ENCODE peak calls at places on chromosomes 7 and 10, in ten cellular contexts. D is cardiac fibroblast; P is upper lobe of right lung; N is A549; J is lower lobe of right lung; G is spleen; H is heart left ventricle; I is heart right ventricle; C is GM23248; X is CD8-positive, alpha-beta T cell. K is an unnamed sample.

GRCh38 chr10:51659344-51659743 is 40.1 kb downstream of the CSTF2T start:
- DNase-seq in H (no peak), D (no peak), P (no peak), X (no peak), I (no peak), G (no peak), J (no peak), N (no peak), C (peak), K (no peak)

GRCh38 chr7:121578669-121579068 is 182.6 kb upstream of the FAM3C start:
- DNase-seq in I (no peak), H (no peak), J (no peak), C (no peak), N (no peak), X (no peak), G (no peak), P (no peak), D (no peak), K (no peak)

GRCh38 chr10:43044444-43045245 is 32.2 kb upstream of the RET start:
- DNase-seq in P (peak), J (peak), X (no peak), C (no peak), G (no peak), N (no peak), I (no peak), H (no peak), D (no peak), K (peak)

GRCh38 chr7:81457858-81458522 is 311.9 kb downstream of the HGF start:
- DNase-seq in C (peak), P (no peak), N (peak), H (no peak), X (no peak), J (no peak), G (no peak), D (peak), I (no peak), K (no peak)

GRCh38 chr10:1570652-1571051 is 166.7 kb downstream of the ADARB2 start:
- DNase-seq in X (no peak), C (no peak), J (no peak), P (peak), I (no peak), N (no peak), D (no peak), G (peak), H (no peak), K (no peak)

GRCh38 chr10:96380821-96381220 is 22.0 kb upstream of the OPALIN start:
- DNase-seq in P (no peak), D (no peak), J (peak), I (no peak), G (no peak), X (no peak), H (no peak), C (peak), N (peak), K (no peak)

GRCh38 chr10:92972066-92972870 is 88.3 kb upstream of the CYP26C1 start:
- DNase-seq in J (no peak), C (peak), I (no peak), G (no peak), D (peak), N (peak), H (no peak), X (no peak), P (no peak), K (peak)

GRCh38 chr10:92452313-92452712 is 121.6 kb downstream of the IDE start:
- DNase-seq in P (no peak), I (no peak), G (no peak), H (no peak), N (no peak), C (no peak), X (no peak), D (no peak), J (no peak), K (no peak)

GRCh38 chr10:130080461-130080814 is 30.2 kb downstream of the C10orf143 start:
- DNase-seq in I (no peak), H (no peak), N (no peak), C (no peak), D (peak), J (no peak), P (no peak), G (no peak), X (no peak), K (no peak)

GRCh38 chr7:80481196-80481884 is 30.5 kb downstream of the GNAT3 start:
- DNase-seq in C (peak), I (no peak), N (peak), P (no peak), G (no peak), J (no peak), H (no peak), X (no peak), D (no peak), K (peak)

GRCh38 chr7:159032753-159033472 is 111.8 kb downstream of the VIPR2 start:
- DNase-seq in G (peak), I (no peak), N (no peak), X (no peak), H (no peak), P (no peak), J (no peak), D (no peak), C (no peak), K (no peak)

GRCh38 chr10:109429956-109430760 is 493.2 kb downstream of the XPNPEP1 start:
- DNase-seq in I (no peak), P (no peak), D (peak), N (no peak), G (no peak), J (no peak), X (no peak), H (no peak), C (peak), K (no peak)

DNA sequence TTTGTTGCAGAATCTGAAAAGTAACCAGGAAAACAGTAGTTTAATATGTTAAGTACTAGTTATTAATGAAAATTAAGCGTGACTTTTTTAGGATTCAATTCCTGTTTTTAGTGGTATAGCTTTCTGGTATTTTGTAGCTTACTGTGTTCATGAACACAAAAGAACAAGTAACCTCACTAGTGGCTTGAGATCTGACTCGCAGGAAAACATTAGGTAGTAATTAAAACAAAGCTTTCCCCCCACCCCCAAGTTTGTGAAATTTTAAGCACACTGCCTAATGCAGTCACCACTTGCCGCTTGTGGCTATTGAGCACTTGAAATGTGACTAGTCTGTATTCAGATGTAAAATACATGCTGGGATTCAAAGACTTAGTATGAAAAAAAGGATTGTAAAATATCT is 102.5 kb upstream of the RPA3 start:
- DNase-seq in C (peak), N (no peak), P (no peak), G (no peak), H (no peak), X (no peak), J (no peak), D (no peak), I (no peak), K (no peak)
- H3K4me3 ChIP-seq in C (no peak), N (no peak), P (no peak), G (no peak), H (no peak), X (no peak), J (no peak), D (no peak), I (no peak), K (no peak)

DNA sequence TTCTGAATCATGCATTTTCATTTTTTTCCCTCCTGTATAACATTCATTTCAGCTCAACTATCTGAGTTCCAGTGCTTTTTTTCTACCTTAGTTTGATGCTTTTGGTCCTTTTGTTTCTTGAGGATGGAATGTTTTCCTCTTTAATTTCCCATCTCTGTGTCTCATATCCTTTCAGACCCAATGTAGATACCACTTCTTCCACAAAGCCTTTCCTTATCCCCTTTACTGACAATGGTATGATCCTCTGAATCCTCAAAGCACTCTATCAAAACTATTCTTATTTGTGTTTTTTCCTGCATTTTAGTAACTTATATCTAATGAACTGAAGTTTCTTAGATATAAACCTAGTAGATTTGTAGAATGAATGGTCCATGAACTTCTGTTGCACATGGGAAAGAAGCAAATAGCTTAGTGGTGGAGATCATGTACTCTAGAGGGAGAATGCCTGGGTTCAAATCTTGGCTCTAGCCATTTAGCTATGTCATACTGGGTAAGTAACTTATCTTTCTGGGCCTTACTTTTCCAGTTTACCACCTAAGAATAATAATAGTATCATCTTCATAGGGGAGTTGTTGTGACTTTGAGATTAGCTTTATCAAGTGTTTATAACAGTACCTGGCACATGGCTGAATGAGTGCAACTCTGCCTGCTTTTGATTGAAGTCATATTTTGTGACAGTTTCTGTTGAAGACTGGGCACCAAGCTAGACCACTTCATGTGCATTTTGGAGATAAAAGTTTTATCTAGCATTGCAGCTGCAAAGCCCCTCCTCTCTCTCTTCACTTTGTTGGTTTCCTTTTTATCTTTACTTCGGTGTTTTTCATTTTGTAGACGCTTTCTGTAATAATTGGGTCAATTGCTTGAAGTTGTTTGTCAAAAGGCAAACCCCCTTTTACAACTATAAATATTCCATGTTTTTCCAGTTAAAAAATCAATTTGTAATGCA is 18.5 kb downstream of the STAM start:
- DNase-seq in G (no peak), D (no peak), J (no peak), C (no peak), P (no peak), N (no peak), I (no peak), X (no peak), H (no peak), K (no peak)
- H3K4me3 ChIP-seq in G (no peak), D (no peak), J (no peak), C (no peak), P (no peak), N (no peak), I (no peak), X (no peak), H (no peak), K (no peak)

GRCh38 chr7:99380823-99381663 is 6.5 kb downstream of the ARPC1B start:
- DNase-seq in D (no peak), G (peak), X (peak), J (no peak), N (no peak), C (peak), I (no peak), H (no peak), P (no peak), K (peak)

GRCh38 chr7:99379043-99379577 is 4.6 kb downstream of the ARPC1B start:
- DNase-seq in N (peak), X (no peak), H (peak), C (peak), G (peak), D (peak), J (peak), P (no peak), I (peak), K (no peak)

GRCh38 chr7:99381664-99382075 is 7.1 kb downstream of the ARPC1B start:
- DNase-seq in X (no peak), G (peak), P (no peak), C (no peak), J (no peak), I (peak), D (no peak), N (no peak), H (no peak), K (peak)

GRCh38 chr7:99383203-99383602 is 8.7 kb downstream of the ARPC1B start:
- DNase-seq in H (no peak), C (no peak), G (no peak), N (no peak), D (no peak), J (no peak), P (no peak), I (no peak), X (no peak), K (no peak)

GRCh38 chr7:99380032-99380822 is 5.7 kb downstream of the ARPC1B start:
- DNase-seq in I (no peak), N (no peak), X (no peak), J (peak), C (peak), P (no peak), G (peak), H (peak), D (peak), K (peak)
- H3K4me3 ChIP-seq in I (peak), N (no peak), X (peak), J (peak), C (peak), P (peak), G (peak), H (peak), D (peak), K (peak)

DNA sequence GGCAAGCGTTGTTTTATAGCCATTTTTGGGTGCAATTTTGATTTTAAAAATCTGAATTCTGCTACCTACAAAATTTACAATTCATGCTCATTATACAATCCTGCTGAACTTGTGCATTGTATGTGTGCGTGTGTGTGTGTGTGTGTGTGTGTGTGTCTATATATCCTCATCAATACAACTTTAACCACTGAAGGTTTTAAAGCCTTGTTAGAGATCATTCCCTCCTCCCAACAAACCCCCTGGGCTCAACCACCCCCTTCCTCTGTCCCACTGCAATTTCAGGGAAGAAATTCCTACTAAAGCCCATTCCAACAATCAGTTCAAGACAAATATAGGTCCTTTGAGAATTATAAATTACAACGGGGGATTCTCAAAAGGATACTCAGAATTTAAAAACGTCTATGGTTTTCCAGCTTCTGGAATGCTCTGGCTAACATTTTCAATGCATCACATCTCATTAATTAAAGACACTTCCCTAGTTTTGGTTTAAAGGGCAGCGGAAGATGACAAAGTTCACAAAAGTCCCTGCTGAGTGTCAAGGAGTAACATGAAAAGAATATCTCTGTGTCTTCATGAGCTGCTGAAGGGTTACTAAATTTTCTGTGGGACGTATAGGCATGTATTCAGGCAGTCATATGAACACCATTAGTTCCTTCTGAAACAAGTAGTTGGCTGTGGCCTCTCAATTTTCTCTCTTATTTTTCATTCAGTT is 862 bp upstream of the SEMA3A start:
- DNase-seq in D (no peak), C (peak), J (no peak), G (no peak), H (no peak), X (no peak), N (no peak), P (no peak), I (no peak), K (no peak)
- H3K4me3 ChIP-seq in D (peak), C (peak), J (peak), G (peak), H (peak), X (peak), N (peak), P (peak), I (peak), K (no peak)

GRCh38 chr7:12422449-12423320 is 19.0 kb upstream of the VWDE start:
- DNase-seq in C (peak), N (peak), I (no peak), D (no peak), P (no peak), H (no peak), J (no peak), X (no peak), G (no peak), K (no peak)

GRCh38 chr7:12418452-12418851 is 14.8 kb upstream of the VWDE start:
- DNase-seq in N (no peak), H (no peak), C (no peak), J (no peak), P (no peak), I (no peak), D (no peak), X (no peak), G (no peak), K (no peak)

GRCh38 chr7:12423355-12423994 is 19.8 kb upstream of the VWDE start:
- DNase-seq in P (no peak), H (no peak), I (no peak), N (peak), C (peak), D (no peak), J (no peak), X (no peak), G (no peak), K (no peak)

DNA sequence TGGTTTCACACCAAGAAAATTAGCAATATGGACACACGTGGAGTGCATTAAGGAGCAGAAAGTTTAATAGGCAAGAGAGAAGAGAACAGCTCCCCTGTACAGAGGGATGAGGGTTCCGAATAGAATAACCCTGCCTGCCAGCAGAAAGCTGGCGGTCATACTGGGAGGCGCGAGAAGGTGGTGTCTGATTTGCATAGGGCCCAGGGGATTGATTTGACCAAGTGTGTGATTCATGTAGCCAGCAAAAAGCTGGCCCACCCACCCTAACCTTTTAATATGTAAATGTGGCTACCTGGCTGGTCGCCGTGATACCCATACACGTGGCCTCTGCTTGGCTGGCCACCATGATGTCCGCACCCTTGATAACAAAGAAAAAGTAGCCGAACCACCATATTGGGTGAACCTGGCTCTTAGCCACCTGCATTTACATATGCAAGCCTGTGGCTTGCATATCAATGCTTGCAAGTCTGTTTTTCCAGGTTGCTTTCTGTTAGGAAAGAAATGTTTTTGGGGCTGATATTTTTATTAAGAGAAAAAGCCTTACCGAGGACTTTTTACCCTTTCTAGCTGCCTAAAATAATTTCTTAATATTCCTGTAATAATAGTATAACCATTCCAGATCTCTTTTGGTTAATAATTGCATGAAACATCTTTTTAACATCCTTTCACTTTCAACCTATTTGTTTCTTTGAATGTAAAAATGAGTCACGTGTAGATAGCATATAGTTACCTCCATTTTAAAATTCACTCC is 20.5 kb upstream of the VWDE start:
- DNase-seq in X (no peak), P (no peak), J (no peak), I (no peak), G (no peak), N (no peak), D (no peak), C (no peak), H (no peak), K (no peak)
- H3K4me3 ChIP-seq in X (no peak), P (no peak), J (no peak), I (no peak), G (no peak), N (no peak), D (no peak), C (peak), H (no peak), K (no peak)

GRCh38 chr7:74483402-74484336 is 30.0 kb downstream of the GTF2IRD1 start:
- DNase-seq in C (peak), I (no peak), N (peak), D (peak), H (no peak), J (no peak), P (no peak), X (no peak), G (no peak), K (no peak)
- H3K4me3 ChIP-seq in C (no peak), I (no peak), N (no peak), D (no peak), H (no peak), J (no peak), P (no peak), X (no peak), G (no peak), K (no peak)

K was measured in adrenal gland.